ENCODE peak calls at places on chromosomes 13 and 19, in ten cellular contexts. One of them, this sample, is unnamed.

GRCh38 chr19:11639602-11640471 is 42.6 kb downstream of the ZNF627 start:
- DNase-seq in T-helper 17 cell: peak
- DNase-seq in Right ventricle myocardium inferior: peak
- DNase-seq in fibroblast of the conjunctiva: peak
- DNase-seq in activated T-helper 9 cell treated with anti-CD3 and anti-CD28 coated beads, Interleukin-2, amount 50 U/mL, for 16 hours: peak
- DNase-seq in stimulated activated CD8-positive, alpha-beta memory T cell treated with anti-CD3 and anti-CD28 coated beads, Interleukin-7, amount 100 ng/mL, for 1 hour: peak
- DNase-seq in osteocyte: peak
- DNase-seq in left ventricle myocardium inferior: peak
- DNase-seq in stimulated activated CD4-positive, alpha-beta T cell treated with anti-CD3 and anti-CD28 coated beads, Interleukin-4, amount 100 ng/mL, for 4 hours: peak
- DNase-seq in Daoy: peak
- DNase-seq in this sample: peak

GRCh38 chr19:5703819-5704818 is 14.0 kb downstream of the RPL36 start:
- DNase-seq in T-helper 17 cell: no peak
- DNase-seq in Right ventricle myocardium inferior: peak
- DNase-seq in fibroblast of the conjunctiva: no peak
- DNase-seq in activated T-helper 9 cell treated with anti-CD3 and anti-CD28 coated beads, Interleukin-2, amount 50 U/mL, for 16 hours: no peak
- DNase-seq in stimulated activated CD8-positive, alpha-beta memory T cell treated with anti-CD3 and anti-CD28 coated beads, Interleukin-7, amount 100 ng/mL, for 1 hour: no peak
- DNase-seq in osteocyte: peak
- DNase-seq in left ventricle myocardium inferior: no peak
- DNase-seq in stimulated activated CD4-positive, alpha-beta T cell treated with anti-CD3 and anti-CD28 coated beads, Interleukin-4, amount 100 ng/mL, for 4 hours: no peak
- DNase-seq in Daoy: peak
- DNase-seq in this sample: no peak

GRCh38 chr13:46146898-46147297 is 35.1 kb downstream of the LCP1 start:
- DNase-seq in T-helper 17 cell: no peak
- DNase-seq in Right ventricle myocardium inferior: no peak
- DNase-seq in fibroblast of the conjunctiva: no peak
- DNase-seq in activated T-helper 9 cell treated with anti-CD3 and anti-CD28 coated beads, Interleukin-2, amount 50 U/mL, for 16 hours: no peak
- DNase-seq in stimulated activated CD8-positive, alpha-beta memory T cell treated with anti-CD3 and anti-CD28 coated beads, Interleukin-7, amount 100 ng/mL, for 1 hour: no peak
- DNase-seq in osteocyte: no peak
- DNase-seq in left ventricle myocardium inferior: no peak
- DNase-seq in stimulated activated CD4-positive, alpha-beta T cell treated with anti-CD3 and anti-CD28 coated beads, Interleukin-4, amount 100 ng/mL, for 4 hours: no peak
- DNase-seq in Daoy: no peak
- DNase-seq in this sample: peak

GRCh38 chr13:112782433-112783010 is 92.7 kb downstream of the ATP11A start:
- DNase-seq in T-helper 17 cell: no peak
- DNase-seq in Right ventricle myocardium inferior: no peak
- DNase-seq in fibroblast of the conjunctiva: no peak
- DNase-seq in activated T-helper 9 cell treated with anti-CD3 and anti-CD28 coated beads, Interleukin-2, amount 50 U/mL, for 16 hours: no peak
- DNase-seq in stimulated activated CD8-positive, alpha-beta memory T cell treated with anti-CD3 and anti-CD28 coated beads, Interleukin-7, amount 100 ng/mL, for 1 hour: no peak
- DNase-seq in osteocyte: peak
- DNase-seq in left ventricle myocardium inferior: no peak
- DNase-seq in stimulated activated CD4-positive, alpha-beta T cell treated with anti-CD3 and anti-CD28 coated beads, Interleukin-4, amount 100 ng/mL, for 4 hours: no peak
- DNase-seq in Daoy: no peak
- DNase-seq in this sample: no peak

GRCh38 chr13:66532146-66532545 is 698.0 kb downstream of the PCDH9 start:
- DNase-seq in T-helper 17 cell: no peak
- DNase-seq in Right ventricle myocardium inferior: no peak
- DNase-seq in fibroblast of the conjunctiva: peak
- DNase-seq in activated T-helper 9 cell treated with anti-CD3 and anti-CD28 coated beads, Interleukin-2, amount 50 U/mL, for 16 hours: no peak
- DNase-seq in stimulated activated CD8-positive, alpha-beta memory T cell treated with anti-CD3 and anti-CD28 coated beads, Interleukin-7, amount 100 ng/mL, for 1 hour: no peak
- DNase-seq in osteocyte: no peak
- DNase-seq in left ventricle myocardium inferior: no peak
- DNase-seq in stimulated activated CD4-positive, alpha-beta T cell treated with anti-CD3 and anti-CD28 coated beads, Interleukin-4, amount 100 ng/mL, for 4 hours: no peak
- DNase-seq in Daoy: no peak
- DNase-seq in this sample: no peak

GRCh38 chr13:67308004-67308772 is 78.1 kb upstream of the PCDH9 start:
- DNase-seq in T-helper 17 cell: no peak
- DNase-seq in Right ventricle myocardium inferior: no peak
- DNase-seq in fibroblast of the conjunctiva: no peak
- DNase-seq in activated T-helper 9 cell treated with anti-CD3 and anti-CD28 coated beads, Interleukin-2, amount 50 U/mL, for 16 hours: no peak
- DNase-seq in stimulated activated CD8-positive, alpha-beta memory T cell treated with anti-CD3 and anti-CD28 coated beads, Interleukin-7, amount 100 ng/mL, for 1 hour: no peak
- DNase-seq in osteocyte: no peak
- DNase-seq in left ventricle myocardium inferior: no peak
- DNase-seq in stimulated activated CD4-positive, alpha-beta T cell treated with anti-CD3 and anti-CD28 coated beads, Interleukin-4, amount 100 ng/mL, for 4 hours: no peak
- DNase-seq in Daoy: no peak
- DNase-seq in this sample: no peak

GRCh38 chr13:55341891-55342290 is 1798.8 kb upstream of the PRR20A start:
- DNase-seq in T-helper 17 cell: no peak
- DNase-seq in Right ventricle myocardium inferior: no peak
- DNase-seq in fibroblast of the conjunctiva: no peak
- DNase-seq in activated T-helper 9 cell treated with anti-CD3 and anti-CD28 coated beads, Interleukin-2, amount 50 U/mL, for 16 hours: no peak
- DNase-seq in stimulated activated CD8-positive, alpha-beta memory T cell treated with anti-CD3 and anti-CD28 coated beads, Interleukin-7, amount 100 ng/mL, for 1 hour: no peak
- DNase-seq in osteocyte: no peak
- DNase-seq in left ventricle myocardium inferior: no peak
- DNase-seq in stimulated activated CD4-positive, alpha-beta T cell treated with anti-CD3 and anti-CD28 coated beads, Interleukin-4, amount 100 ng/mL, for 4 hours: no peak
- DNase-seq in Daoy: no peak
- DNase-seq in this sample: no peak

GRCh38 chr19:2308114-2308556 is at the start of gene LINGO3:
- DNase-seq in T-helper 17 cell: no peak
- DNase-seq in Right ventricle myocardium inferior: no peak
- DNase-seq in fibroblast of the conjunctiva: no peak
- DNase-seq in activated T-helper 9 cell treated with anti-CD3 and anti-CD28 coated beads, Interleukin-2, amount 50 U/mL, for 16 hours: no peak
- DNase-seq in stimulated activated CD8-positive, alpha-beta memory T cell treated with anti-CD3 and anti-CD28 coated beads, Interleukin-7, amount 100 ng/mL, for 1 hour: no peak
- DNase-seq in osteocyte: no peak
- DNase-seq in left ventricle myocardium inferior: no peak
- DNase-seq in stimulated activated CD4-positive, alpha-beta T cell treated with anti-CD3 and anti-CD28 coated beads, Interleukin-4, amount 100 ng/mL, for 4 hours: no peak
- DNase-seq in Daoy: no peak
- DNase-seq in this sample: no peak

GRCh38 chr19:7900401-7900870 is 3.2 kb upstream of the MAP2K7 start:
- DNase-seq in T-helper 17 cell: no peak
- DNase-seq in Right ventricle myocardium inferior: peak
- DNase-seq in fibroblast of the conjunctiva: no peak
- DNase-seq in activated T-helper 9 cell treated with anti-CD3 and anti-CD28 coated beads, Interleukin-2, amount 50 U/mL, for 16 hours: no peak
- DNase-seq in stimulated activated CD8-positive, alpha-beta memory T cell treated with anti-CD3 and anti-CD28 coated beads, Interleukin-7, amount 100 ng/mL, for 1 hour: no peak
- DNase-seq in osteocyte: no peak
- DNase-seq in left ventricle myocardium inferior: no peak
- DNase-seq in stimulated activated CD4-positive, alpha-beta T cell treated with anti-CD3 and anti-CD28 coated beads, Interleukin-4, amount 100 ng/mL, for 4 hours: no peak
- DNase-seq in Daoy: no peak
- DNase-seq in this sample: no peak

GRCh38 chr19:47445937-47446402 is 25.7 kb downstream of the SLC8A2 start:
- DNase-seq in T-helper 17 cell: peak
- DNase-seq in Right ventricle myocardium inferior: no peak
- DNase-seq in fibroblast of the conjunctiva: no peak
- DNase-seq in activated T-helper 9 cell treated with anti-CD3 and anti-CD28 coated beads, Interleukin-2, amount 50 U/mL, for 16 hours: peak
- DNase-seq in stimulated activated CD8-positive, alpha-beta memory T cell treated with anti-CD3 and anti-CD28 coated beads, Interleukin-7, amount 100 ng/mL, for 1 hour: peak
- DNase-seq in osteocyte: no peak
- DNase-seq in left ventricle myocardium inferior: no peak
- DNase-seq in stimulated activated CD4-positive, alpha-beta T cell treated with anti-CD3 and anti-CD28 coated beads, Interleukin-4, amount 100 ng/mL, for 4 hours: peak
- DNase-seq in Daoy: peak
- DNase-seq in this sample: no peak

GRCh38 chr13:76016799-76017198 is 380.7 kb downstream of the LMO7 start:
- DNase-seq in T-helper 17 cell: no peak
- DNase-seq in Right ventricle myocardium inferior: no peak
- DNase-seq in fibroblast of the conjunctiva: no peak
- DNase-seq in activated T-helper 9 cell treated with anti-CD3 and anti-CD28 coated beads, Interleukin-2, amount 50 U/mL, for 16 hours: no peak
- DNase-seq in stimulated activated CD8-positive, alpha-beta memory T cell treated with anti-CD3 and anti-CD28 coated beads, Interleukin-7, amount 100 ng/mL, for 1 hour: no peak
- DNase-seq in osteocyte: no peak
- DNase-seq in left ventricle myocardium inferior: no peak
- DNase-seq in stimulated activated CD4-positive, alpha-beta T cell treated with anti-CD3 and anti-CD28 coated beads, Interleukin-4, amount 100 ng/mL, for 4 hours: no peak
- DNase-seq in Daoy: peak
- DNase-seq in this sample: peak